ENCODE peak calls at places on chromosomes 12 and 14, in eight cellular contexts. C, H, A, R, N, F, W and S are unnamed samples.

GRCh38 chr12:106248849-106249371 is 1.1 kb upstream of the CKAP4 start:
- DNase-seq in F (peak), A (peak), R (no peak), C (peak), W (no peak), N (no peak), H (no peak), S (no peak)

GRCh38 chr12:31600252-31600651 is 9.3 kb upstream of the DENND5B start:
- DNase-seq in R (no peak), F (no peak), N (no peak), C (no peak), W (no peak), A (no peak), H (no peak), S (no peak)

GRCh38 chr12:49636979-49637378 is 13.6 kb downstream of the PRPF40B start:
- DNase-seq in R (peak), A (no peak), W (no peak), C (peak), N (peak), H (peak), F (peak), S (peak)

GRCh38 chr12:30820406-30820946 is 65.7 kb upstream of the CAPRIN2 start:
- DNase-seq in N (no peak), H (no peak), A (no peak), F (no peak), R (no peak), C (no peak), W (no peak), S (no peak)

GRCh38 chr14:70416322-70416716 is 571 bp downstream of the SYNJ2BP start:
- DNase-seq in W (no peak), A (no peak), H (no peak), R (peak), C (no peak), F (no peak), N (peak), S (no peak)

GRCh38 chr14:70032016-70032415 is 152.8 kb downstream of the SMOC1 start:
- DNase-seq in C (no peak), N (no peak), H (no peak), R (no peak), F (no peak), W (no peak), A (no peak), S (no peak)

GRCh38 chr12:6627598-6627997 is 8.2 kb downstream of the LPAR5 start:
- DNase-seq in R (no peak), N (peak), W (no peak), H (no peak), F (no peak), C (no peak), A (no peak), S (no peak)

GRCh38 chr12:124795081-124795948 is 68.3 kb downstream of the SCARB1 start:
- DNase-seq in H (no peak), F (no peak), R (no peak), N (no peak), C (no peak), A (no peak), W (no peak), S (no peak)

GRCh38 chr12:127559349-127560040 is 707.5 kb upstream of the TMEM132C start:
- DNase-seq in F (peak), R (peak), W (no peak), C (peak), N (peak), H (peak), A (no peak), S (peak)

GRCh38 chr12:749871-750270 is 2.5 kb upstream of the WNK1 start:
- DNase-seq in F (no peak), W (no peak), A (no peak), H (no peak), C (no peak), N (peak), R (peak), S (no peak)

GRCh38 chr12:101277443-101277842 is 2.5 kb upstream of the UTP20 start:
- DNase-seq in H (no peak), A (no peak), C (no peak), N (no peak), W (no peak), R (no peak), F (no peak), S (no peak)

GRCh38 chr14:86363576-86363975 is 833.6 kb downstream of the FLRT2 start:
- DNase-seq in N (no peak), F (no peak), H (no peak), A (no peak), W (no peak), C (no peak), R (no peak), S (no peak)

GRCh38 chr12:4049566-4050080 is 176.4 kb upstream of the PARP11 start:
- DNase-seq in A (no peak), N (no peak), R (no peak), C (no peak), H (no peak), F (no peak), W (no peak), S (no peak)

GRCh38 chr12:84912191-84913142 is at the start of gene SLC6A15:
- DNase-seq in W (no peak), H (no peak), R (peak), C (peak), N (peak), F (peak), A (no peak), S (no peak)

GRCh38 chr12:100790558-100790957 is 4.0 kb upstream of the ANO4 start:
- DNase-seq in A (no peak), W (no peak), H (no peak), C (no peak), N (no peak), F (no peak), R (no peak), S (no peak)

GRCh38 chr12:28035483-28035882 is 63.0 kb upstream of the PTHLH start:
- DNase-seq in F (no peak), A (no peak), R (no peak), C (no peak), N (no peak), H (no peak), W (no peak), S (no peak)

GRCh38 chr12:121295746-121296617 is 527 bp downstream of the CAMKK2 start:
- DNase-seq in C (no peak), A (no peak), H (no peak), F (no peak), R (peak), W (peak), N (no peak), S (peak)

GRCh38 chr12:45350861-45351260 is 135.0 kb downstream of the ANO6 start:
- DNase-seq in N (no peak), A (no peak), H (no peak), W (no peak), F (no peak), R (no peak), C (no peak), S (no peak)

GRCh38 chr14:61444215-61444768 is 122.9 kb downstream of the PRKCH start:
- DNase-seq in N (no peak), C (no peak), R (no peak), W (no peak), A (no peak), F (no peak), H (peak), S (peak)

GRCh38 chr14:103552011-103552797 is 10.3 kb downstream of the BAG5 start:
- DNase-seq in H (no peak), R (peak), W (no peak), F (no peak), C (no peak), N (no peak), A (peak), S (no peak)